ENCODE peak calls at places on chromosomes 7 and 10, in four cellular contexts. O is HL-60, Q is Caco-2, Y is fibroblast of mammary gland. E is an unnamed sample.

GRCh38 chr7:72187179-72187578 is 225.0 kb downstream of the CALN1 start:
- DNase-seq in Q (no peak), Y (no peak), O (no peak), E (no peak)

GRCh38 chr10:95601116-95601719 is 40.0 kb upstream of the SORBS1 start:
- DNase-seq in Y (peak; percentile 86), Q (peak; percentile 89), O (peak; percentile 62), E (peak; percentile 92)

GRCh38 chr10:113385021-113385975 is 167.6 kb upstream of the HABP2 start:
- DNase-seq in Q (peak; percentile 80), O (peak; percentile 60), Y (peak; percentile 87), E (peak; percentile 96)

GRCh38 chr10:133142523-133143199 is 17.4 kb upstream of the KNDC1 start:
- DNase-seq in O (no peak), Y (no peak), Q (no peak), E (no peak)

GRCh38 chr7:23918856-23919255 is 208.8 kb downstream of the STK31 start:
- DNase-seq in Y (no peak), Q (no peak), O (no peak), E (peak; percentile 41)

GRCh38 chr7:99096124-99096887 is 47.6 kb downstream of the SMURF1 start:
- DNase-seq in Q (no peak), Y (no peak), O (no peak), E (no peak)

GRCh38 chr10:5944389-5945202 is 32.7 kb downstream of the IL15RA start:
- DNase-seq in Q (no peak), O (no peak), Y (peak; percentile 100), E (peak; percentile 97)

GRCh38 chr10:48279081-48279751 is 4.7 kb upstream of the FRMPD2 start:
- DNase-seq in Y (no peak), O (no peak), Q (no peak), E (no peak)

GRCh38 chr10:124870854-124871425 is 69.3 kb downstream of the ABRAXAS2 start:
- DNase-seq in Y (no peak), O (no peak), Q (no peak), E (no peak)

GRCh38 chr10:10872035-10872673 is 145.5 kb upstream of the CELF2 start:
- DNase-seq in Y (peak; percentile 87), Q (no peak), O (no peak), E (peak; percentile 73)

GRCh38 chr7:130270947-130271790 is 4.5 kb downstream of the CPA2 start:
- DNase-seq in Y (no peak), Q (no peak), O (no peak), E (no peak)

GRCh38 chr10:26861326-26861998 is 704 bp upstream of the ABI1 start:
- DNase-seq in O (no peak), Y (no peak), Q (no peak), E (no peak)
- H3K4me3 ChIP-seq in O (no peak overlapping the region), Y (peak overlapping the region; percentile 33), Q (peak overlapping the region; percentile 6), E (peak overlapping the region; percentile 76)

DNA sequence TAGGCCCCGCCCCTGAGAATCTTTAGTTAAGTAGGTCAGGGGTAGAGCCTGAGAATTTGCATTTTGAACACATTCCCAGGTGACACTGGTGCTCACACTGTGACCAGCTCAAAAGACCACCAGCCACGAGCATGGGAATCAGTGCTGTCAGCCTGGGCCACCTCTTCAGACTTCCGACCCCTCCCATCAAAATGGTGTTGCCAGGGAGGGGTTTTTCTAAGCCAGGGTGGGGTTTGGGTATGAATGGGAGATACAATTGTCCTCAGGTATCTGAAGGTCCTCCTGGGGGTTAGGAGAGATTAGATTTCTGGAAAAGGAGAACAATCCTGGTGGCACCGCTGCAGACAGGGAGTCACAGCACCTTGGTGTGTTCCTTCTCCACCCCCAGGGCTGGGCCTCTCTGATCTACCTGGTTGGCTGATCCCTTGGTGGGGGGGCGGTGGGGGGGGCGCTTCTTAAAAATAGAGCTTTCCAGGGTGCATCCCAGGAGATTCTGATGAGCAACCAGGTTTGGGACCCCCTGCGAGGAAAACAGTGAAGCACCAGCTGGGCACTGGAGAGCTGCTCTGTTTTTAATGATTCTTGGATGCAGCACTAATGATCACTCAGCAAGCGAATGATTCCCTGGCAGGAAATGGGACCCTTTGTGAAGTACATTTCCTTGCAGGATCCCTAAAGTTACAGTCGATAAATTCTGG is 111.4 kb upstream of the ANLN start:
- DNase-seq in Y (no peak), O (no peak), Q (no peak), E (no peak)
- H3K4me3 ChIP-seq in Y (no peak overlapping the region), O (no peak overlapping the region), Q (no peak overlapping the region), E (no peak overlapping the region)

GRCh38 chr7:158963780-158964222 is 107.4 kb downstream of the DYNC2I1 start:
- DNase-seq in O (no peak), Q (no peak), Y (no peak), E (no peak)

GRCh38 chr7:158970132-158970531 is 113.8 kb downstream of the DYNC2I1 start:
- DNase-seq in Q (no peak), O (no peak), Y (no peak), E (no peak)

GRCh38 chr7:158971214-158971613 is 114.9 kb downstream of the DYNC2I1 start:
- DNase-seq in O (no peak), Y (no peak), Q (no peak), E (no peak)

DNA sequence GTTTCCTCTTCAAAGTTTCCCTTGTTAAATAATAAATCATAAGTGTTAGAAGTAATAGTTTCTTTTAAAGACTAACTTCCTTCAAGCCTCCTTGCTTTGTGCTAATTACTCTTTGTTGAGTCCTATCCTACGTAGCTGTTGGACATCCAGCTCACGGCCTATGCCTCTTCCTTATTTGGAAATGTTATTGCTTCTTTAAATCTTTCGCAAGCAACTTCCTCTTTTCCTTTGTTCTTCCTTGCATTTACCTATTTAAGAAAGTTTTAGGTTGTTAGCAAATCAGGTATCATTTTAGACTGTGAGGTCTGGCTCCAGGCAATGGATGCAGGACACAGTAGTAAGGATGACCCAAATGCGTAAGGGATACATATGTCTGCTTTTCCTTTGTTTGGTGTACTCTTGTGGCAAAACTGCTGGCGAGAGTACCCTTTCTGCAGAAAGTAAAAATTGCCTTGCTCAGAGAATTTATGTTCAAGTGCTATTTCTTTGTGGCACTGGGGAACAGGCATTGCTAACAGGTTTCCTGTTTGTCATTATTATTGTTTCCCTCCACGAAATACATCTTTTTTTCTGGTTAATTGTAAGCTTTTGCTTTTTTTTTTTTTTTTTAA is 110.5 kb downstream of the DYNC2I1 start:
- DNase-seq in O (peak; percentile 33), Y (no peak), Q (no peak), E (no peak)
- H3K4me3 ChIP-seq in O (no peak overlapping the region), Y (no peak overlapping the region), Q (no peak overlapping the region), E (no peak overlapping the region)

GRCh38 chr10:99709480-99710229 is 22.3 kb downstream of the COX15 start:
- DNase-seq in Q (no peak), O (no peak), Y (peak; percentile 67), E (peak; percentile 52)
- H3K4me3 ChIP-seq in Q (no peak overlapping the region), O (no peak overlapping the region), Y (no peak overlapping the region), E (no peak overlapping the region)

DNA sequence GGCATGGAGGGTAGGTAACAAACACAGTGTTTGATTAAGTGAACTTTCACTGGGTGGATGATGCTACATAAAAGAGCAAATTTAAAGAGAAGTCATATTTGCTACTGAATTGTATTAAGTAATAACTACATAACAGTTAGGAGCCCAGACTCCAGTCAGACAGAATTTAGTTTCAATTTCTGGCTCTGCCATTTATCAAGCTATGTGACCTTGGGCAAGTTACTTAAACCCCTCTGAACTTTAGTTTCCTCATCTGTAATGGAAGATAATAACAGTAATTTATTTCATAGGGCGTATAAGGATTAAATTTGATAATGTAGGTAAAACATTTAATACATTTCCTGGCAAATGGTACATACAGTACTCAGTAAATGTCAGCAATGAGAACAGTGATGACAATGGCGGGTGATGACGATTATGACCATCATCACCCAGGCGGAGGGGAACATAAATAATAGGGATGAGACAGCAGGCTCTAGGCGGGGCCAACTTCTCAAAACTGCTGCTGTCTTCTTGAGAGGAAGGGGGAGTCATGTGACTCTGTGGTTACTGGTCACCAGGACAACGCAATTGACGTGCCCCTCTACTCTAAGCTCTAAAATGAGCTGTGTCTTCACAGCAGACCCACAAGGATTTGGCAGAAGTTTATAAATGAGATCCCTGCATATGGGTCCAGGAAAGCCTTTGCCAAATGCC is 15.6 kb downstream of the DNMBP start:
- DNase-seq in Y (peak; percentile 99), O (peak; percentile 80), Q (no peak), E (peak; percentile 86)
- H3K4me3 ChIP-seq in Y (no peak overlapping the region), O (no peak overlapping the region), Q (no peak overlapping the region), E (peak overlapping the region; percentile 38)

GRCh38 chr10:78981970-78982281 is 86.8 kb upstream of the ZMIZ1 start:
- DNase-seq in Y (no peak), O (no peak), Q (no peak), E (no peak)
- H3K4me3 ChIP-seq in Y (no peak overlapping the region), O (no peak overlapping the region), Q (no peak overlapping the region), E (no peak overlapping the region)

DNA sequence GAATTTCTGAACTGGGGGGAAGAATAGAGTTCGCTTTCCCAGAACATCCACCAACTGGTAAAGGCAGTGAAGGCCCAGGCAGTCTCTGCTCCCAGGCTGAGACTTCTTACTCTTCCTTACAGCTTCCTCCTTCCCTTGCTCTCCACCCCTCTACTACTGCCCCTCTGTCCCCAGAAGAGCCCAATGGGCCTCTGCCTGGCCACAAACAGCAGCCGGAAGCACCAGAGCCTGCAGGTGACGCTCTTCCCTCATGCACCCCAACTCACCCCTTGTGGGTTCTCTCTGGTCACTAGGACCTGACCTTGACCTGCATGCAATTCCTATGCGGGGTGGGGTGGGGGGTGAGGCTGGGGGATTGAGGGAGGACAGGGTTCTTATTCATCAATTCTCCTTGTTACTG is 16.5 kb downstream of the FAM131B start:
- DNase-seq in Q (no peak), Y (no peak), O (peak; percentile 7), E (no peak)
- H3K4me3 ChIP-seq in Q (peak overlapping the region; percentile 36), Y (no peak overlapping the region), O (no peak overlapping the region), E (no peak overlapping the region)

DNA sequence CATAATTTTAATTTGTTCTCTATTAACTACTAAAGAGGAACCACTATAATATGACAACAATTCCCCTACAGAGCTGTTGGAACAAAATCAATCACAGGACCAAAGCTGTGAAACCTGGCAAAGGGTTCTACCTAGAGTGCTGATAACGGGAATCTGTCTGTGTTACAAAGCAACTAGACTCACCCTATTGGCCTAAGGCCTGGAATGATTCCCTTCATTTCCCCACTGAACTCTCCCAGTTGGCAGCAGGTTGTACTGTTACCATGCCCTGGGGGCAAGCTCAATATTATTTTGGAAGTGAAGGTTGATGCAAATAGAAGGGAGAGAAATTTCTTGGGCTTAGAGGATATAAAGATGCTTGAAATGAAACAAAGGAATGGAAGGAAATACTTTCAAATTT is 81.8 kb downstream of the SEMA3A start:
- DNase-seq in Y (no peak), Q (no peak), O (no peak), E (peak; percentile 46)
- H3K4me3 ChIP-seq in Y (no peak overlapping the region), Q (no peak overlapping the region), O (no peak overlapping the region), E (peak overlapping the region; percentile 49)

GRCh38 chr10:26481914-26482550 is 43.9 kb downstream of the APBB1IP start:
- DNase-seq in Q (no peak), Y (no peak), O (peak; percentile 87), E (no peak)
- H3K4me3 ChIP-seq in Q (no peak overlapping the region), Y (no peak overlapping the region), O (no peak overlapping the region), E (no peak overlapping the region)

GRCh38 chr10:105840288-105840770 is 1199.2 kb downstream of the SORCS3 start:
- DNase-seq in O (no peak), Q (no peak), Y (no peak), E (no peak)

GRCh38 chr10:105834261-105835059 is 1193.4 kb downstream of the SORCS3 start:
- DNase-seq in Q (no peak), O (no peak), Y (no peak), E (no peak)

GRCh38 chr10:105837951-105838350 is 1196.9 kb downstream of the SORCS3 start:
- DNase-seq in O (no peak), Q (no peak), Y (peak; percentile 0), E (no peak)
- H3K4me3 ChIP-seq in O (no peak overlapping the region), Q (no peak overlapping the region), Y (no peak overlapping the region), E (peak overlapping the region; percentile 85)